ENCODE peak calls at places on chromosome 21, in seven cellular contexts. N, J, D, K, G, A and Z are unnamed samples.

GRCh38 chr21:46081022-46081861 is 16.7 kb upstream of the COL6A2 start:
- DNase-seq in N (peak), J (no peak), D (no peak), K (no peak), G (no peak), A (peak), Z (no peak)

GRCh38 chr21:45432575-45433255 is 27.8 kb downstream of the COL18A1 start:
- DNase-seq in N (no peak), J (no peak), D (no peak), K (no peak), G (no peak), A (no peak), Z (peak)

GRCh38 chr21:35559128-35559831 is 501.0 kb downstream of the SETD4 start:
- DNase-seq in N (no peak), J (no peak), D (no peak), K (no peak), G (no peak), A (no peak), Z (no peak)

GRCh38 chr21:43303240-43304178 is 123.4 kb downstream of the SIK1 start:
- DNase-seq in N (peak), J (no peak), D (no peak), K (peak), G (no peak), A (peak), Z (no peak)

GRCh38 chr21:43758811-43759210 is 17.3 kb downstream of the CSTB start:
- DNase-seq in N (no peak), J (no peak), D (no peak), K (no peak), G (no peak), A (no peak), Z (no peak)

GRCh38 chr21:26965091-26965566 is 1.8 kb downstream of the ADAMTS5 start:
- DNase-seq in N (no peak), J (no peak), D (no peak), K (peak), G (no peak), A (no peak), Z (no peak)

GRCh38 chr21:32826317-32827167 is 55.0 kb upstream of the PAXBP1 start:
- DNase-seq in N (peak), J (peak), D (peak), K (no peak), G (peak), A (no peak), Z (no peak)

GRCh38 chr21:45974073-45975016 is 7.2 kb upstream of the COL6A1 start:
- DNase-seq in N (peak), J (no peak), D (no peak), K (peak), G (no peak), A (peak), Z (peak)

GRCh38 chr21:35138665-35139381 is 89.7 kb upstream of the RUNX1 start:
- DNase-seq in N (peak), J (no peak), D (no peak), K (no peak), G (no peak), A (no peak), Z (no peak)

GRCh38 chr21:34630536-34631143 is 15.7 kb upstream of the RCAN1 start:
- DNase-seq in N (peak), J (no peak), D (peak), K (no peak), G (peak), A (no peak), Z (no peak)

GRCh38 chr21:25658427-25658980 is 19.4 kb downstream of the JAM2 start:
- DNase-seq in N (no peak), J (no peak), D (no peak), K (no peak), G (no peak), A (no peak), Z (no peak)

GRCh38 chr21:29730281-29730680 is 209.5 kb downstream of the GRIK1 start:
- DNase-seq in N (no peak), J (no peak), D (no peak), K (no peak), G (no peak), A (no peak), Z (no peak)

GRCh38 chr21:19256934-19257660 is 853.5 kb upstream of the TMPRSS15 start:
- DNase-seq in N (no peak), J (no peak), D (no peak), K (no peak), G (no peak), A (no peak), Z (no peak)

GRCh38 chr21:45154511-45155508 is 80.4 kb downstream of the ADARB1 start:
- DNase-seq in N (no peak), J (no peak), D (no peak), K (no peak), G (no peak), A (no peak), Z (peak)

GRCh38 chr21:27152996-27153395 is 186.1 kb upstream of the ADAMTS5 start:
- DNase-seq in N (no peak), J (no peak), D (no peak), K (no peak), G (no peak), A (no peak), Z (no peak)

GRCh38 chr21:20169812-20170576 is 828.2 kb upstream of the NCAM2 start:
- DNase-seq in N (no peak), J (no peak), D (no peak), K (no peak), G (no peak), A (no peak), Z (no peak)